ENCODE peak calls at places on chromosomes 4 and X, in four cellular contexts. H is HL-60, X is K562, L is GM12878. R is an unnamed sample.

GRCh38 chr4:8835521-8836365 is 35.9 kb downstream of the HMX1 start:
- DNase-seq in X (no peak), H (no peak), L (no peak), R (no peak)

GRCh38 chrX:9928083-9928482 is 39.1 kb upstream of the CLDN34 start:
- DNase-seq in L (no peak), X (no peak), H (no peak), R (no peak)

GRCh38 chr4:472881-473574 is 25.9 kb downstream of the ZNF721 start:
- DNase-seq in X (peak), H (no peak), L (no peak), R (no peak)

GRCh38 chrX:111052478-111052877 is 43.5 kb upstream of the PAK3 start:
- DNase-seq in L (no peak), X (no peak), H (no peak), R (no peak)

GRCh38 chr4:78168029-78168428 is 110.9 kb downstream of the FRAS1 start:
- DNase-seq in X (no peak), L (no peak), H (no peak), R (no peak)

GRCh38 chrX:80816051-80816450 is 6.4 kb upstream of the BRWD3 start:
- DNase-seq in H (no peak), L (no peak), X (no peak), R (no peak)

GRCh38 chr4:54877006-54877405 is 219.2 kb downstream of the KIT start:
- DNase-seq in L (no peak), H (no peak), X (no peak), R (no peak)

GRCh38 chrX:11143931-11144678 is 33.0 kb downstream of the HCCS start:
- DNase-seq in L (peak), H (peak), X (peak), R (peak)

GRCh38 chrX:28312965-28313364 is 274.3 kb upstream of the IL1RAPL1 start:
- DNase-seq in H (no peak), L (no peak), X (no peak), R (no peak)

GRCh38 chr4:3385719-3386440 is 55.9 kb upstream of the HGFAC start:
- DNase-seq in X (no peak), L (no peak), H (no peak), R (no peak)

GRCh38 chr4:147160908-147161513 is 215.3 kb upstream of the TTC29 start:
- DNase-seq in H (peak), L (no peak), X (peak), R (peak)

GRCh38 chr4:174282836-174283506 is 496 bp downstream of the FBXO8 start:
- DNase-seq in X (peak), L (peak), H (peak), R (peak)

GRCh38 chrX:77342028-77342427 is 105.2 kb upstream of the FGF16 start:
- DNase-seq in H (no peak), X (no peak), L (no peak), R (no peak)

GRCh38 chr4:825063-825968 is 613 bp downstream of the CPLX1 start:
- DNase-seq in L (no peak), H (no peak), X (peak), R (no peak)

GRCh38 chr4:15655223-15656037 is at the start of gene FBXL5:
- DNase-seq in L (peak), H (peak), X (peak), R (peak)

GRCh38 chr4:65918872-65919271 is 248.6 kb upstream of the EPHA5 start:
- DNase-seq in L (no peak), X (no peak), H (no peak), R (no peak)

GRCh38 chr4:4430492-4431195 is 43.7 kb downstream of the NSG1 start:
- DNase-seq in L (no peak), X (peak), H (peak), R (peak)

GRCh38 chr4:26458104-26458503 is 32.2 kb downstream of the CCKAR start:
- DNase-seq in H (peak), L (no peak), X (no peak), R (no peak)

GRCh38 chrX:53685711-53686110 is 808 bp downstream of the HUWE1 start:
- DNase-seq in L (no peak), H (no peak), X (no peak), R (no peak)

GRCh38 chrX:134713618-134714107 is 55.4 kb upstream of the PLAC1 start:
- DNase-seq in X (no peak), L (no peak), H (no peak), R (no peak)

GRCh38 chrX:82648062-82648461 is 860.0 kb upstream of the POU3F4 start:
- DNase-seq in L (no peak), X (no peak), H (no peak), R (no peak)

GRCh38 chrX:46959101-46959500 is 46.9 kb downstream of the JADE3 start:
- DNase-seq in H (peak), X (no peak), L (no peak), R (no peak)

GRCh38 chr4:53863163-53863562 is 201.2 kb downstream of the CHIC2 start:
- DNase-seq in X (no peak), H (no peak), L (no peak), R (no peak)

GRCh38 chrX:148371251-148371650 is 129.2 kb upstream of the AFF2 start:
- DNase-seq in H (no peak), L (no peak), X (no peak), R (no peak)

GRCh38 chr4:102143433-102143832 is 201.8 kb downstream of the SLC39A8 start:
- DNase-seq in X (no peak), L (no peak), H (no peak), R (no peak)

GRCh38 chr4:118869808-118870342 is 18.8 kb upstream of the SYNPO2 start:
- DNase-seq in L (no peak), X (no peak), H (no peak), R (no peak)

GRCh38 chrX:9821581-9821980 is 35.4 kb downstream of the SHROOM2 start:
- DNase-seq in H (no peak), X (no peak), L (no peak), R (no peak)

GRCh38 chr4:47031011-47031678 is at the start of gene GABRB1:
- DNase-seq in H (no peak), X (no peak), L (no peak), R (no peak)

GRCh38 chr4:153467897-153468262 is 1.7 kb downstream of the TMEM131L start:
- DNase-seq in X (no peak), L (no peak), H (peak), R (no peak)

GRCh38 chr4:120723986-120724385 is 198.5 kb downstream of the PRDM5 start:
- DNase-seq in H (no peak), X (no peak), L (no peak), R (no peak)

GRCh38 chrX:20046270-20046669 is 55.4 kb upstream of the BCLAF3 start:
- DNase-seq in H (no peak), L (no peak), X (no peak), R (no peak)

GRCh38 chr4:141913928-141914327 is 277.5 kb downstream of the IL15 start:
- DNase-seq in X (no peak), H (no peak), L (no peak), R (no peak)

GRCh38 chr4:40121515-40121914 is 64.9 kb downstream of the N4BP2 start:
- DNase-seq in H (peak), X (peak), L (peak), R (no peak)

GRCh38 chr4:35358001-35358584 is 886.2 kb downstream of the ARAP2 start:
- DNase-seq in H (no peak), X (no peak), L (no peak), R (no peak)

GRCh38 chrX:17376381-17377046 is 1.5 kb downstream of the NHS start:
- DNase-seq in L (no peak), H (no peak), X (no peak), R (no peak)

GRCh38 chr4:80011636-80012236 is 61.3 kb downstream of the ANTXR2 start:
- DNase-seq in X (no peak), L (no peak), H (no peak), R (no peak)

GRCh38 chrX:136204571-136204970 is 46.6 kb downstream of the MAP7D3 start:
- DNase-seq in L (no peak), H (peak), X (no peak), R (no peak)

GRCh38 chr4:61003301-61003700 is 196.8 kb upstream of the ADGRL3 start:
- DNase-seq in L (no peak), X (no peak), H (no peak), R (no peak)

GRCh38 chr4:74547042-74547441 is 102.1 kb downstream of the AREG start:
- DNase-seq in X (no peak), L (no peak), H (no peak), R (no peak)

GRCh38 chr4:127809173-127809800 is 27.2 kb downstream of the HSPA4L start:
- DNase-seq in L (no peak), H (no peak), X (no peak), R (no peak)
- TF ChIP-seq SPI1 in L (no peak), H (no peak), X (no peak), R (no peak)

GRCh38 chr4:135510582-135510981 is 1309.0 kb upstream of the PABPC4L start:
- DNase-seq in X (no peak), H (no peak), L (no peak), R (no peak)

DNA sequence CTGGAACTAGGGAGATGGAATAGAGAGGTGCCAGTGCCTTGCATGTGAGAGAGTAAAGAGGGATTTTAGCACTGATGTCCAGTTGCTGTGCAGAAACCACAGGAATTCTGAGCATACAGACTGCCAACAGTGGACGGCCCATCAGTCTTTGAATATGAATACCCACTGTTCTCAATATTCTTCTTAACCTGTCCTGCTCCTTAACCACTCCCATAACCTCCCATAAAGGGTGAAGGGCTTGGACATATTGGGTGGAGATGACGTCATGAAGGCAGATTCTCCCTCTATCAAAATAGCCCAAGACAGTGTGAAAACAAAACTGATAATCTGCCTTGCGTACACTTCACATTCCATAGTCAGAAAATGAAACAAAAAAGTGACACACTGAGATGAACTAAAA is 1313.7 kb upstream of the PABPC4L start:
- DNase-seq in H (no peak), L (no peak), X (no peak), R (no peak)
- TF ChIP-seq SPI1 in H (no peak), L (no peak), X (no peak), R (no peak)

GRCh38 chr4:164866817-164867490 is 10.0 kb upstream of the APELA start:
- DNase-seq in H (no peak), L (no peak), X (no peak), R (no peak)
- TF ChIP-seq SPI1 in H (no peak), L (no peak), X (no peak), R (no peak)

GRCh38 chr4:24565054-24565453 is 19.3 kb downstream of the DHX15 start:
- DNase-seq in L (no peak), X (no peak), H (no peak), R (no peak)

GRCh38 chr4:24570574-24571236 is 13.6 kb downstream of the DHX15 start:
- DNase-seq in L (no peak), X (no peak), H (no peak), R (no peak)

GRCh38 chr4:24570172-24570571 is 14.2 kb downstream of the DHX15 start:
- DNase-seq in X (no peak), L (no peak), H (no peak), R (no peak)

GRCh38 chr4:24569662-24570061 is 14.7 kb downstream of the DHX15 start:
- DNase-seq in L (no peak), H (no peak), X (no peak), R (no peak)

GRCh38 chr4:24568425-24568824 is 15.9 kb downstream of the DHX15 start:
- DNase-seq in X (no peak), L (no peak), H (no peak), R (no peak)
- TF ChIP-seq SPI1 in X (no peak), L (no peak), H (no peak), R (no peak)

GRCh38 chr4:127776620-127777019 is 5.5 kb upstream of the HSPA4L start:
- DNase-seq in H (no peak), X (no peak), L (no peak), R (no peak)
- TF ChIP-seq SPI1 in H (no peak), X (no peak), L (no peak), R (no peak)

GRCh38 chr4:100852326-100852725 is 334.5 kb upstream of the EMCN start:
- DNase-seq in H (no peak), L (no peak), X (no peak), R (no peak)

GRCh38 chr4:100843897-100844296 is 326.1 kb upstream of the EMCN start:
- DNase-seq in H (no peak), X (no peak), L (no peak), R (no peak)

GRCh38 chr4:100849319-100849718 is 331.5 kb upstream of the EMCN start:
- DNase-seq in L (no peak), H (no peak), X (no peak), R (no peak)

GRCh38 chr4:100848865-100849264 is 331.0 kb upstream of the EMCN start:
- DNase-seq in L (no peak), X (no peak), H (peak), R (no peak)
- TF ChIP-seq SPI1 in L (no peak), X (no peak), H (no peak), R (no peak)

GRCh38 chrX:108186811-108187210 is 95.2 kb downstream of the ATG4A start:
- DNase-seq in H (no peak), L (no peak), X (no peak), R (no peak)
- TF ChIP-seq SPI1 in H (no peak), L (no peak), X (no peak), R (no peak)

GRCh38 chrX:100731441-100732281 is at the start of gene SYTL4:
- DNase-seq in H (no peak), X (peak), L (no peak), R (peak)
- TF ChIP-seq SPI1 in H (no peak), X (no peak), L (no peak), R (no peak)

DNA sequence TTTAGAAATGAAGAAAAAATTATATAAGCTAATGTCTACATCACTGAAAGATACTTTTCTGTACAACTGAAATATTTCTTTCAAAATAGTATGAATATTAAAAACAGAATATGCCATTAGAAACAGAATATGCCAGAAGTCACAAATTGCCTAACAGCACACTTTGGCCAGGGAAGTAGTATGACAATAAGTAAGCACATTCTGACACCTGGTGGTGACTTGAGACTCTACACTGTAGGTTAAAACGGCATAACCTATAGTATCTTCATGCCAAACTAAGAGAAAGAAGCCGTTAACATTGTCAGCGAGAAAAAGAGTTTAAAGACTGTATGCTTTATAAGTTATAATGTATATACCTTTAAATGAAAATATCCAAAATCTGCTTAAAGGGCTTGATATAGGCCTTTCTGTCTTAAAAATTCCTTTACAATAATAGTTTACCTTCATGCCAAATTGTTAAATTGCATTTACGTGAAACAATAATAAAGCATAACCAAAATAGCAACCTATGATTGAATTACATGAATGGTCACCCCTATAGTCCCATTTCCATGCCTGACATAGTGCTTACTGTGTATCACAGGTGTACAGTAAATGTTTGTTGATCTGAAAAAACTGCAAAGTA is 32.8 kb downstream of the FAM13A start:
- DNase-seq in X (peak), H (peak), L (peak), R (peak)
- TF ChIP-seq SPI1 in X (no peak), H (no peak), L (no peak), R (no peak)

GRCh38 chrX:86407371-86407770 is 259.1 kb downstream of the DACH2 start:
- DNase-seq in H (no peak), L (no peak), X (no peak), R (no peak)
- TF ChIP-seq SPI1 in H (no peak), L (no peak), X (no peak), R (no peak)

R was measured in GM12891.